ENCODE peak calls at places on chromosomes 2 and 18, in seven cellular contexts. A, S, C, Q, I, N and O are unnamed samples.

GRCh38 chr2:25029183-25029554 is 12.7 kb upstream of the EFR3B start:
- DNase-seq in A (no peak), S (no peak), C (no peak), Q (no peak), I (no peak), N (no peak), O (no peak)

GRCh38 chr18:23059541-23060465 is 75.5 kb upstream of the CABLES1 start:
- DNase-seq in A (peak), S (no peak), C (no peak), Q (no peak), I (no peak), N (peak), O (no peak)

GRCh38 chr18:45974088-45974536 is 7.0 kb upstream of the EPG5 start:
- DNase-seq in A (peak), S (peak), C (peak), Q (peak), I (no peak), N (peak), O (peak)

GRCh38 chr2:112848833-112849232 is 12.3 kb upstream of the IL1B start:
- DNase-seq in A (no peak), S (no peak), C (no peak), Q (no peak), I (no peak), N (peak), O (no peak)

GRCh38 chr18:21391074-21391673 is 149.1 kb downstream of the GREB1L start:
- DNase-seq in A (peak), S (peak), C (no peak), Q (peak), I (no peak), N (peak), O (no peak)

GRCh38 chr2:121748202-121748601 is 7.2 kb upstream of the TSN start:
- DNase-seq in A (peak), S (peak), C (no peak), Q (peak), I (no peak), N (peak), O (peak)

GRCh38 chr2:235263205-235264120 is 230.4 kb upstream of the AGAP1 start:
- DNase-seq in A (peak), S (peak), C (no peak), Q (peak), I (no peak), N (peak), O (peak)

GRCh38 chr2:204871246-204871953 is 326.1 kb downstream of the PARD3B start:
- DNase-seq in A (peak), S (peak), C (no peak), Q (peak), I (no peak), N (peak), O (no peak)

GRCh38 chr2:238097201-238097987 is 2.7 kb upstream of the ESPNL start:
- DNase-seq in A (no peak), S (no peak), C (no peak), Q (no peak), I (peak), N (no peak), O (no peak)

GRCh38 chr18:76562286-76562840 is 67.3 kb upstream of the ZNF516 start:
- DNase-seq in A (no peak), S (no peak), C (no peak), Q (no peak), I (peak), N (no peak), O (no peak)

GRCh38 chr18:36735130-36735529 is 93.7 kb downstream of the TPGS2 start:
- DNase-seq in A (no peak), S (no peak), C (no peak), Q (no peak), I (no peak), N (no peak), O (no peak)

GRCh38 chr2:54114936-54115283 is 505 bp upstream of the ACYP2 start:
- DNase-seq in A (no peak), S (no peak), C (no peak), Q (no peak), I (no peak), N (no peak), O (no peak)
- H2BK120ac ChIP-seq in A (peak), S (no peak), C (no peak), Q (no peak), I (no peak), N (no peak), O (no peak)

DNA sequence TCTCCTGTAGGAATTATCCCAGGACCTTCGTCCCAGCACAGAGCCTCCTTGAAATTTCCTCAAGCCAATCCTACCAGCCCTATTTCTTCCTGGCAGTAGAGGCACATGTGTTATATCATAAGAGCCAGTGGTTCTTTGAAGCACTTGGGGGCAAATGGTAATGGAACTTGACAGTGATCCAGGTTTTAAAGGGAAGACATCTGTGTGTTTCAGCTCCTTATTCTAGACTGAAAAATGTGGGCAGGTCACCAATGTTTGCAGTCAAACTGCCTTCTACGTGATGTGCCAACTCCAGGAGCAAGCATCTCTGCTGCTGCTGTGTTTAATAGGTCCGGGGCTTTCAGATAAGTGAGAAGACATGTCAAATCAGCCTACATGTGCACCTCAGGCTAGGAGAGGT is 157.1 kb downstream of the GALNT14 start:
- DNase-seq in A (no peak), S (no peak), C (no peak), Q (no peak), I (no peak), N (no peak), O (no peak)
- H2BK120ac ChIP-seq in A (no peak), S (no peak), C (no peak), Q (no peak), I (no peak), N (no peak), O (no peak)

GRCh38 chr18:9969247-9969646 is 55.4 kb downstream of the VAPA start:
- DNase-seq in A (no peak), S (no peak), C (no peak), Q (no peak), I (no peak), N (no peak), O (no peak)

GRCh38 chr18:9961031-9961430 is 47.2 kb downstream of the VAPA start:
- DNase-seq in A (no peak), S (no peak), C (no peak), Q (peak), I (no peak), N (no peak), O (no peak)

GRCh38 chr18:9971313-9971920 is 57.6 kb downstream of the VAPA start:
- DNase-seq in A (peak), S (peak), C (peak), Q (peak), I (peak), N (peak), O (peak)

GRCh38 chr18:9968081-9968848 is 54.4 kb downstream of the VAPA start:
- DNase-seq in A (no peak), S (peak), C (no peak), Q (no peak), I (no peak), N (peak), O (no peak)

DNA sequence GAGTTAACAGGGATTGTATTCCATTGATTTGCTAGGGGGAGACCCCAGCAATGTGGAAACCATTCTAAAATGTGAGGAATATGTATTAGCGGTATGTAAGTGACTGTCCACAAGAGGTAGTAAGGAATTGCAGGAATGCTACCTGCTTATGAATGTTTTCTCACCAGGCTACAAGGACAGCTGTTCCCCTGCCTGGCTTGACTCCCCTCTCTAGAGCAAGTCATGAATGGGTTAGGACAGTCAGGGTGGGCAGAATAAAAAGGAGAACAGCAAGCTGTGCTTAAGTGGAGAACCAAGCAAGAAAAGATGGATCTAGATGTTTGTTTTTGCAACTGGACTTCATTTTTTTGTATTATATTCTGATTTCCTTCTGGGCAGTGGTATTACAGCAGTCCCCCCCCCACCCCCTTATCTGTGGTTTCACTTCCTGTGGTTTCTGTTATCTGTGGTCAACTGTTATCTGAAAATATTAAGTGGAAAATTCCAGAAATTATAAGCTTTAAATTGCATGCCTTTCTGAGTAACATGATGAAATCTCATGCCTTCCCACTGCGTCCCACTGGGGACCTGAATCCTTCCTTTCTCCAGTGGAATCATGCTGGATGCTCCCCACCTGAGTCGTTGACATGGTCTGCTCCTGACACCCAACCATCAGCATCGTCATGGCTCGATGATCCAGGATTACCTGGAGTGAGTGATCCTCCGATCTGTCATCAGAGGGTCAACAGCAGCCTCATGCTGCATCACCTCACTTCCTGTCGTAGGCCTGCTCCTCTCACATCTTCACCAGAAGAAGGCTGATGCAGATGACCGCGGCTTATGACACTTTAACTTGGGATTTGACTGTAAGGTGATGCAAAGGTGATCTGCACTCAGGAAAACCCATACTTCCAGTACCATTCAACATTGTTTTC is 52.2 kb downstream of the VAPA start:
- DNase-seq in A (peak), S (no peak), C (no peak), Q (peak), I (no peak), N (peak), O (no peak)
- H2BK120ac ChIP-seq in A (peak), S (no peak), C (no peak), Q (no peak), I (no peak), N (no peak), O (no peak)

GRCh38 chr2:48175254-48175653 is 269.0 kb upstream of the FBXO11 start:
- DNase-seq in A (peak), S (peak), C (no peak), Q (peak), I (no peak), N (no peak), O (no peak)

GRCh38 chr2:48176876-48177275 is 270.6 kb upstream of the FBXO11 start:
- DNase-seq in A (no peak), S (peak), C (no peak), Q (no peak), I (no peak), N (no peak), O (no peak)

GRCh38 chr2:48175656-48176055 is 269.4 kb upstream of the FBXO11 start:
- DNase-seq in A (no peak), S (no peak), C (no peak), Q (no peak), I (no peak), N (no peak), O (no peak)

GRCh38 chr2:48173141-48173540 is 266.8 kb upstream of the FBXO11 start:
- DNase-seq in A (no peak), S (no peak), C (no peak), Q (no peak), I (no peak), N (no peak), O (no peak)

GRCh38 chr2:48174503-48174902 is 268.2 kb upstream of the FBXO11 start:
- DNase-seq in A (no peak), S (peak), C (no peak), Q (no peak), I (no peak), N (no peak), O (no peak)
- H2BK120ac ChIP-seq in A (peak), S (no peak), C (no peak), Q (no peak), I (no peak), N (no peak), O (no peak)

GRCh38 chr2:152602750-152603149 is 114.5 kb downstream of the PRPF40A start:
- DNase-seq in A (no peak), S (no peak), C (no peak), Q (no peak), I (no peak), N (no peak), O (no peak)
- H2BK120ac ChIP-seq in A (no peak), S (no peak), C (no peak), Q (no peak), I (no peak), N (no peak), O (no peak)

DNA sequence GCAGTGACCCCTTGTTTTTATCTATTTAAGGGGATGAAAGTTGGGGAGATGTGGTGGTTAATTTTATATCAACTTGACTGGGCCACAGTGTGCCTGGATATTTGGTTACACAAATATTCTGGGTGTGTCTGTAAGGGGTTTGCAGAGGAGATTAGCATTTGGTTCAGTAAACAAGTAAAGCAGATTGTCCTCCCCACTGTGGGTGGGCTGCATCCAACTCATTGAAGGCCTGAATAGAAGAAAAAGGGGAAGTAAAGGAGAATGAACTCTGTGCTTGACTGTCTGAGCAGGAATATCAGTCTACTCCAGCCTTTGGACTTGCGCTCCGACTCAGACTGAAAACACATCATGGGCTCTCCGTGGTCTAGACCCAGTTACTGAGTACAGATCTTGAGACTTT is 80.9 kb downstream of the GCA start:
- DNase-seq in A (no peak), S (no peak), C (peak), Q (no peak), I (no peak), N (peak), O (no peak)
- H2BK120ac ChIP-seq in A (no peak), S (no peak), C (no peak), Q (no peak), I (no peak), N (no peak), O (no peak)

GRCh38 chr2:176160251-176161040 is 3.3 kb downstream of the HOXD3 start:
- DNase-seq in A (no peak), S (no peak), C (no peak), Q (no peak), I (no peak), N (no peak), O (no peak)
- H2BK120ac ChIP-seq in A (no peak), S (no peak), C (no peak), Q (no peak), I (no peak), N (no peak), O (no peak)

GRCh38 chr2:168189835-168190426 is 57.5 kb downstream of the STK39 start:
- DNase-seq in A (peak), S (no peak), C (no peak), Q (peak), I (no peak), N (no peak), O (no peak)
- H2BK120ac ChIP-seq in A (peak), S (no peak), C (no peak), Q (peak), I (no peak), N (no peak), O (no peak)

DNA sequence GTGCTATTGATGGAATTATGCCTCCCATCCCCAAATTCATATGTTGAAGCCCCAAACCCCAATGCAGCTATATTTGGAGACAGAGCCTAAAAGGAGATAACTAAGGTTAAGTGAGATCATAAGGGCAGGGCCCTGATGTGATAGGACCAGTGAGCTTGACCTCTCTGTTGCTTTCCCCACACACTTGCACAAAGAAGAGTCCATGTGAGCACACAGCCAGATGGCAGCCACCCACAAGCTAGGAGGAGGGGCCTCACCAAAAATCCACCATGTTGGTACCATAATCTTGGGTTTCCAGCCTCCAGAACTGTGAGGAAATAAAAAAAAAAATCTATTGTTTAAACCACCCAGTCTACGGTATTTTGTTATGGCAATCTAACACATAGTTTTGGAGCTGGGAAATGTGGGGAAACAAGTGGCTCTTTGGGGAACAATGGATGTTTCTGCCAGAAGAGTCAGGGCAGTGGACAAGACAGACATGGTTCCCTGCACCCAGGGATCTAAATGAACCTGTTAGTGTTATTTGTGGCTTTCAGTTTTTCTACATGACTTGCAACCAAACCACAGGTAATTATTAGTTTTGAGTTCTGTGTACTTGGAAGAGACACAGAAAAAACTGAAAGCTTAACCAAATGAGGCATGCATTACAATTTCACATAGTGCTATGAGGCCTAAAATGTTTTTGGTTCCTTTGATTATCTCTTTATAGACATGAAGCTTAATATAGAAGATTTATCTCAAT is 259.1 kb downstream of the LTBP1 start:
- DNase-seq in A (no peak), S (no peak), C (no peak), Q (no peak), I (no peak), N (no peak), O (no peak)
- H2BK120ac ChIP-seq in A (peak), S (no peak), C (no peak), Q (no peak), I (no peak), N (no peak), O (no peak)

GRCh38 chr18:71130351-71130750 is 841.5 kb downstream of the SOCS6 start:
- DNase-seq in A (no peak), S (no peak), C (no peak), Q (no peak), I (no peak), N (no peak), O (no peak)
- H2BK120ac ChIP-seq in A (no peak), S (no peak), C (no peak), Q (no peak), I (no peak), N (no peak), O (no peak)